ENCODE peak calls at places on chromosomes 12 and 14, in five cellular contexts. Z is epithelial cell of proximal tubule; Q is CD8-positive, alpha-beta memory T cell; O is CD4-positive, CD25-positive, alpha-beta regulatory T cell; Y is fibroblast of pulmonary artery. R is an unnamed sample.

GRCh38 chr12:48973531-48973930 is 2.0 kb upstream of the WNT10B start:
- DNase-seq in O (no peak), Y (no peak), Q (no peak), Z (no peak), R (no peak)

GRCh38 chr14:58171090-58171489 is 19.1 kb upstream of the ARMH4 start:
- DNase-seq in Z (peak), Y (peak), Q (peak), O (no peak), R (peak)

GRCh38 chr14:95897280-95897679 is 20.6 kb downstream of the TUNAR start:
- DNase-seq in Y (no peak), Z (no peak), Q (no peak), O (no peak), R (no peak)

GRCh38 chr12:20494803-20495202 is 126.5 kb downstream of the PDE3A start:
- DNase-seq in Q (no peak), O (no peak), Z (no peak), Y (no peak), R (peak)

GRCh38 chr12:3145036-3145435 is 67.9 kb downstream of the TSPAN9 start:
- DNase-seq in Y (no peak), O (no peak), Z (no peak), Q (no peak), R (no peak)

GRCh38 chr14:73007835-73008234 is 19.1 kb downstream of the ZFYVE1 start:
- DNase-seq in Q (no peak), Y (no peak), Z (peak), O (no peak), R (peak)

GRCh38 chr12:4172999-4173398 is 100.6 kb upstream of the CCND2 start:
- DNase-seq in Q (no peak), Y (no peak), O (no peak), Z (no peak), R (peak)

GRCh38 chr12:103962493-103962892 is 3.2 kb upstream of the TDG start:
- DNase-seq in Z (no peak), Q (no peak), Y (no peak), O (no peak), R (no peak)

GRCh38 chr12:42798811-42799438 is 209.4 kb upstream of the PRICKLE1 start:
- DNase-seq in Z (no peak), Q (no peak), O (no peak), Y (peak), R (peak)

GRCh38 chr12:66779466-66779865 is 100.6 kb upstream of the GRIP1 start:
- DNase-seq in O (no peak), Z (no peak), Y (no peak), Q (no peak), R (no peak)

GRCh38 chr14:75547552-75548250 is 25.4 kb downstream of the BATF start:
- DNase-seq in O (no peak), Q (no peak), Y (no peak), Z (no peak), R (no peak)

GRCh38 chr12:2389079-2389790 is 336.4 kb downstream of the CACNA1C start:
- DNase-seq in Q (no peak), O (no peak), Y (no peak), Z (no peak), R (no peak)

GRCh38 chr12:67474934-67475620 is 173.5 kb upstream of the DYRK2 start:
- DNase-seq in Z (no peak), O (no peak), Y (no peak), Q (no peak), R (peak)

GRCh38 chr14:35866595-35867279 is 40.6 kb downstream of the BRMS1L start:
- DNase-seq in O (no peak), Q (no peak), Z (no peak), Y (no peak), R (no peak)

GRCh38 chr12:63752283-63752682 is 27.4 kb upstream of the RXYLT1 start:
- DNase-seq in Q (no peak), Y (no peak), O (no peak), Z (no peak), R (no peak)

GRCh38 chr12:40202095-40203059 is 22.4 kb upstream of the LRRK2 start:
- DNase-seq in Y (no peak), Z (no peak), O (no peak), Q (no peak), R (no peak)

GRCh38 chr12:43737646-43738045 is 20.9 kb downstream of the PUS7L start:
- DNase-seq in Y (peak), O (no peak), Z (no peak), Q (no peak), R (peak)

GRCh38 chr14:59588136-59588535 is 11.5 kb upstream of the CCDC175 start:
- DNase-seq in Y (no peak), O (no peak), Z (no peak), Q (no peak), R (no peak)

GRCh38 chr12:70043490-70044138 is 199.6 kb upstream of the CNOT2 start:
- DNase-seq in Q (no peak), Z (no peak), Y (peak), O (no peak), R (no peak)

GRCh38 chr14:91317381-91318313 is 73.1 kb upstream of the GPR68 start:
- DNase-seq in Z (no peak), O (peak), Y (peak), Q (peak), R (no peak)

GRCh38 chr12:42325776-42326465 is at the start of the genes PPHLN1 and ZCRB1:
- DNase-seq in O (peak), Y (peak), Z (no peak), Q (peak), R (peak)

GRCh38 chr14:104870368-104871144 is 5.5 kb downstream of the CEP170B start:
- DNase-seq in Z (no peak), Y (no peak), Q (no peak), O (peak), R (no peak)

GRCh38 chr14:105120056-105120455 is 48.5 kb downstream of the JAG2 start:
- DNase-seq in O (no peak), Z (no peak), Q (no peak), Y (no peak), R (peak)

GRCh38 chr12:121793501-121793835 is at the start of gene RHOF:
- DNase-seq in O (no peak), Q (no peak), Y (no peak), Z (no peak), R (peak)

GRCh38 chr14:20551606-20552005 is 9.2 kb downstream of the RNASE9 start:
- DNase-seq in Z (no peak), Q (no peak), Y (no peak), O (no peak), R (no peak)

GRCh38 chr14:32414808-32415255 is 85.7 kb downstream of the AKAP6 start:
- DNase-seq in Y (peak), O (no peak), Z (no peak), Q (no peak), R (peak)

GRCh38 chr12:124379379-124379937 is 84.6 kb downstream of the RFLNA start:
- DNase-seq in O (no peak), Q (no peak), Z (no peak), Y (no peak), R (peak)
- H3K4me3 ChIP-seq in O (no peak), Q (no peak), Z (no peak), Y (no peak), R (no peak)

DNA sequence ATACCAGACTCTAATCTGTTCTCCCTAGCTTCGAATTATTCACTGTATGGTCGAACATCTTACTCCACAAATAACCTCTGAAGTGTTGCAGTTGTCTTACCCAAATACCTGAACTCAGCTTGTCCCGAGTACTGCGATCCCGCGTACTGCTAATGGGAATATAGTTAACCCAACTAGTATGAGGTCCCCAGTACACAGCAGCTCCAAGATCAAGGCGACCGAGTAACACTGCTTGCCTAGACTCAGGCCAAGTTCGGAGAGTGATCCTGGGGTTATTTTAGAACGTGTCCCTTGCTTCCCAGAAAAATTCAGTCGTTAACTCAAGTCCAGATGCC is 431 bp upstream of the ETNK1 start:
- DNase-seq in Y (no peak), O (no peak), Q (peak), Z (no peak), R (no peak)
- H3K4me3 ChIP-seq in Y (peak), O (peak), Q (peak), Z (peak), R (peak)

GRCh38 chr12:124694250-124694649 is 126.8 kb upstream of the NCOR2 start:
- DNase-seq in Y (no peak), Q (no peak), O (no peak), Z (no peak), R (no peak)
- H3K4me3 ChIP-seq in Y (no peak), Q (no peak), O (peak), Z (no peak), R (no peak)

DNA sequence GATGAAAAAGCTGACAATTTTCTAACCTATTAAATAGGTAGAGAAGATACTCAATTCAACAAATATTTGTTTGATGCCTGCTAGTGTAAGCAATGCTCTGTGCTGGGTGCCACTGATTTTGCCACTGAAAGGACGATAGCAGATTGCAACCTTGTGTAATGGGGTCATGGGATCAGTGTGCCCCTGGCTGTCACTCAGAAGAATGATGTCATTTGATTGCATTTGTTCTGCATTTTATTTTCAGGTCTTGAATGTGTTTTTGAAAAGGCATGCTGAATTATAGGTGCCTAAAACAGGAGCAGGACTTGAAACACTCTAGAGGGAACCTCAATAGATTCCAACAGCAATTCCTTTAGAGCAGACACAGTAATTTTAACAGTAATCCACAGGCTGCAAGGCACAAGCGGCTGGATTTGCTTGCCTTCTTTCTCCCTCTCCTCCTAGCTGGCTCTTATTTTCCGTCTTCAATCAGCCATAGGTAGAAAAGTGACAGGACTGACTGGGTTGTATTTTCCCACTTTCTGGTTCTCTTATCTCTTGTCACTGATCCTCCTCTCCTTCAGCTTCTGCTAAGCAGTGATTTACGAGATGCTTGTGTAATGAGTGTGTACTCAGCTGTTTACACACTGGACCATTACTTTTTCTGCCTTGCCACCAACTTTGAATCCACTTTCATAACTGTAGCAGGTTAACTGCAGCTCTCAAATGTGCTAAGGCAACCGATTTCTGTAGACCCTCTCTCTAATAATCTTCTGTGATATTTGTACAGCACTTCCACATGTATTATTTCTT is 4.1 kb downstream of the PLXNC1 start:
- DNase-seq in Z (no peak), Y (no peak), Q (no peak), O (no peak), R (no peak)
- H3K4me3 ChIP-seq in Z (no peak), Y (no peak), Q (no peak), O (no peak), R (no peak)

DNA sequence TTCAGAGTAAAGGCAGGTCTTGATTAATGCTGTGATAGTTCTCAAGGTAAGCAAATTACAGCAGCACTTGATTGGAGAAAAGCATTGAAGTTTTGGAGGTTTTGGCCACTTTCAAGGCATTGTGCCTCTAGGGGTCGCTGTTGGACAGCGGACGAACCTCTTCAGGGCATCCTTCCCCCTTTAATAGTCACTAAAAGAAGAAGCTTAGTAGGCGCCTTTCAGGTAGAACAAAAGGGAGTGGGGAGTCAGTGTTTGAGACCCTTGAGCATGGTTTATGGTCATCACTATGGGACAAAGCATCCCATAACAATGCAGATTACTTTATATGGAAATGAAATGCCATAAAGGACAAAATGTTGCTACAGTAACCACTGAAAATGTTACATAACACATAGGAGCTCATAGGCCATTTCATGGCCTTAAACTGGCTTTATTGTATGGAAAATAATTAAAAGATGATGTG is 199.5 kb upstream of the DCN start:
- DNase-seq in Y (peak), Z (peak), Q (peak), O (peak), R (peak)
- H3K4me3 ChIP-seq in Y (peak), Z (peak), Q (no peak), O (peak), R (peak)